ENCODE peak calls at places on chromosomes 13 and 19, in nine cellular contexts. N is esophagus squamous epithelium; Q is BE2C; P is uterus; H is fibroblast of lung; X is heart right ventricle; T is naive thymus-derived CD4-positive, alpha-beta T cell; A is CD8-positive, alpha-beta memory T cell; D is brain microvascular endothelial cell. L is an unnamed sample.

GRCh38 chr13:19695829-19696228 is 62.4 kb downstream of the MPHOSPH8 start:
- DNase-seq in N (no peak), Q (no peak), P (no peak), H (no peak), X (no peak), T (no peak), A (no peak), D (no peak), L (no peak)

GRCh38 chr13:98280176-98280510 is 103.1 kb upstream of the RNF113B start:
- DNase-seq in N (no peak), Q (peak; percentile 53), P (no peak), H (no peak), X (no peak), T (no peak), A (no peak), D (no peak), L (no peak)

GRCh38 chr19:15672580-15673175 is at the start of gene CYP4F12:
- DNase-seq in N (peak; percentile 5), Q (peak; percentile 27), P (peak; percentile 92), H (peak; percentile 12), X (peak; percentile 88), T (peak; percentile 11), A (peak; percentile 68), D (no peak), L (peak; percentile 92)

GRCh38 chr19:47507924-47508553 is 6.8 kb downstream of the NAPA start:
- DNase-seq in N (no peak), Q (no peak), P (no peak), H (no peak), X (no peak), T (no peak), A (no peak), D (no peak), L (no peak)

GRCh38 chr19:2423913-2424685 is 3.3 kb downstream of the TIMM13 start:
- DNase-seq in N (no peak), Q (no peak), P (no peak), H (no peak), X (no peak), T (no peak), A (no peak), D (no peak), L (no peak)

GRCh38 chr13:109787135-109787954 is 962 bp upstream of the IRS2 start:
- DNase-seq in N (no peak), Q (peak; percentile 59), P (peak; percentile 31), H (no peak), X (peak; percentile 28), T (peak; percentile 49), A (peak; percentile 53), D (no peak), L (peak; percentile 62)

GRCh38 chr19:34480971-34481821 is at the start of gene WTIP:
- DNase-seq in N (no peak), Q (no peak), P (peak; percentile 73), H (peak; percentile 87), X (peak; percentile 86), T (no peak), A (no peak), D (peak; percentile 64), L (peak; percentile 66)

GRCh38 chr19:49103331-49104085 is 10.7 kb upstream of the LIN7B start:
- DNase-seq in N (no peak), Q (no peak), P (no peak), H (no peak), X (no peak), T (no peak), A (no peak), D (no peak), L (no peak)

GRCh38 chr13:58080806-58081205 is 449.3 kb downstream of the PCDH17 start:
- DNase-seq in N (no peak), Q (no peak), P (no peak), H (no peak), X (no peak), T (no peak), A (no peak), D (no peak), L (no peak)

GRCh38 chr13:109243311-109243951 is 543.0 kb downstream of the IRS2 start:
- DNase-seq in N (no peak), Q (no peak), P (no peak), H (peak; percentile 83), X (peak; percentile 40), T (no peak), A (no peak), D (peak; percentile 88), L (no peak)

GRCh38 chr19:29029271-29029670 is 183.7 kb downstream of the UQCRFS1 start:
- DNase-seq in N (no peak), Q (no peak), P (no peak), H (no peak), X (no peak), T (no peak), A (no peak), D (no peak), L (no peak)

GRCh38 chr13:112703449-112703848 is 13.6 kb downstream of the ATP11A start:
- DNase-seq in N (no peak), Q (no peak), P (no peak), H (peak; percentile 12), X (no peak), T (no peak), A (no peak), D (no peak), L (no peak)

GRCh38 chr19:23406716-23407115 is 11.4 kb upstream of the ZNF91 start:
- DNase-seq in N (no peak), Q (no peak), P (no peak), H (no peak), X (no peak), T (no peak), A (no peak), D (no peak), L (no peak)
- H3K36me3 ChIP-seq in N (no peaks in the 10 kb centered on the region), Q (no peaks in the 10 kb centered on the region), P (no peaks in the 10 kb centered on the region), H (no peaks in the 10 kb centered on the region), X (no peaks in the 10 kb centered on the region), T (no peaks in the 10 kb centered on the region), A (no peaks in the 10 kb centered on the region), D (no peaks in the 10 kb centered on the region), L (no peaks in the 10 kb centered on the region)

DNA sequence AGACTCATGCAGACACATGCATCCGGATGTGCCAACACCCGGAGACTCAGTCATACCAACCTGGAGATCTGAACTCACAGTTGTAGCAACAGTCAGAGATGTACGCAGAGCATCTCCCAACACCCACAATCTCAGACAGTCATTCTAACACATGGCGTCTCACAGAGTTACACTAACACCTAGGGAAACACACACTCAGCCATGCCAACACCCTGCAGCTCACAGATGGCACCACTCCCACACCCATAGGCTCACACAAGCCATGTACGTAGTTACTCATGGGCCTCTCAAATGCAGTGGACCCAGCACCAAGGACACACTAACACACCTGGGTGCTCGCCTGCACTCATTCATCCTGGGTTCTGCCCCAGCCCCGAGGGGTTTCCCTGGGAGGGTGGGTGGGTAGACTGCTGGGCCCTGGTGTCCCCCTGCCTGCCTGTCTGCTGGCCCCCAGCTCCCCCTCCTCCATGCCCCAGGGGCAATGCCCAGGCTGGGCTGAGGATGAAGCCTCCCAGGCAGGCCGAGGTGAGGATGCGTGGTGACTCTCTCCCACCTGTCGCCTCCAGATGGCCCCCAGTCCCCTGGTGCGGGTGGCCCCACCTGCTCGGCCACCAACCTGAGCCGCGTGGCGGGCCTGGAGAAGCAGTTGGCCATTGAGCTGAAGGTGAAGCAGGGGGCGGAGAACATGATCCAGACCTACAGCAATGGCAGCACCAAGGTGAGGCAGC is 10.0 kb downstream of the PKN1 start:
- DNase-seq in N (no peak), Q (no peak), P (no peak), H (no peak), X (no peak), T (no peak), A (no peak), D (no peak), L (no peak)
- H3K36me3 ChIP-seq in N (peaks cover 22% of the 10 kb centered on the region), Q (peaks cover 39% of the 10 kb centered on the region), P (no peaks in the 10 kb centered on the region), H (peaks cover 28% of the 10 kb centered on the region), X (peaks cover 66% of the 10 kb centered on the region), T (peaks cover 65% of the 10 kb centered on the region), A (peaks cover 56% of the 10 kb centered on the region), D (peaks cover 57% of the 10 kb centered on the region), L (peaks cover 33% of the 10 kb centered on the region)

GRCh38 chr19:4499318-4499717 is 19.0 kb downstream of the PLIN4 start:
- DNase-seq in N (no peak), Q (no peak), P (no peak), H (no peak), X (no peak), T (no peak), A (no peak), D (no peak), L (no peak)
- H3K36me3 ChIP-seq in N (peaks cover 49% of the 10 kb centered on the region), Q (peaks cover 48% of the 10 kb centered on the region), P (no peaks in the 10 kb centered on the region), H (peaks cover 21% of the 10 kb centered on the region), X (peaks cover 39% of the 10 kb centered on the region), T (peaks cover 83% of the 10 kb centered on the region), A (no peaks in the 10 kb centered on the region), D (peaks cover 64% of the 10 kb centered on the region), L (peaks cover 46% of the 10 kb centered on the region)

GRCh38 chr19:55229789-55230182 is 1.2 kb upstream of the TMEM86B start:
- DNase-seq in N (no peak), Q (no peak), P (no peak), H (no peak), X (no peak), T (no peak), A (no peak), D (no peak), L (peak; percentile 59)
- H3K36me3 ChIP-seq in N (peaks cover 37% of the 10 kb centered on the region), Q (peaks cover 60% of the 10 kb centered on the region), P (no peaks in the 10 kb centered on the region), H (peaks cover 30% of the 10 kb centered on the region), X (peaks cover 18% of the 10 kb centered on the region), T (peaks cover 89% of the 10 kb centered on the region), A (peaks cover 41% of the 10 kb centered on the region), D (peaks cover 46% of the 10 kb centered on the region), L (peaks cover 25% of the 10 kb centered on the region)

L was measured in right lobe of liver.